ENCODE peak calls at places on chromosomes 2 and 18, in seven cellular contexts. One of them, this sample, is unnamed.

GRCh38 chr2:105858868-105859693 is 114.4 kb downstream of the NCK2 start:
- DNase-seq in activated CD8-positive, alpha-beta memory T cell treated with anti-CD3 and anti-CD28 coated beads for 48 hours: no peak
- DNase-seq in heart left ventricle: no peak
- DNase-seq in DMS153: no peak
- DNase-seq in GM20000: no peak
- DNase-seq in CD8-positive, alpha-beta T cell: no peak
- DNase-seq in HFFc6: no peak
- DNase-seq in this sample: no peak

GRCh38 chr2:160695402-160696060 is 201.9 kb upstream of the RBMS1 start:
- DNase-seq in activated CD8-positive, alpha-beta memory T cell treated with anti-CD3 and anti-CD28 coated beads for 48 hours: no peak
- DNase-seq in heart left ventricle: no peak
- DNase-seq in DMS153: peak; percentile 93
- DNase-seq in GM20000: no peak
- DNase-seq in CD8-positive, alpha-beta T cell: no peak
- DNase-seq in HFFc6: no peak
- DNase-seq in this sample: no peak

GRCh38 chr2:178923546-178923945 is 116.3 kb upstream of the TTN start:
- DNase-seq in activated CD8-positive, alpha-beta memory T cell treated with anti-CD3 and anti-CD28 coated beads for 48 hours: no peak
- DNase-seq in heart left ventricle: no peak
- DNase-seq in DMS153: no peak
- DNase-seq in GM20000: no peak
- DNase-seq in CD8-positive, alpha-beta T cell: no peak
- DNase-seq in HFFc6: no peak
- DNase-seq in this sample: no peak

GRCh38 chr2:15943378-15943851 is 3.1 kb downstream of the MYCN start:
- DNase-seq in activated CD8-positive, alpha-beta memory T cell treated with anti-CD3 and anti-CD28 coated beads for 48 hours: no peak
- DNase-seq in heart left ventricle: no peak
- DNase-seq in DMS153: no peak
- DNase-seq in GM20000: peak; percentile 27
- DNase-seq in CD8-positive, alpha-beta T cell: no peak
- DNase-seq in HFFc6: no peak
- DNase-seq in this sample: no peak

GRCh38 chr2:109647636-109648035 is 33.5 kb downstream of the SOWAHC start:
- DNase-seq in activated CD8-positive, alpha-beta memory T cell treated with anti-CD3 and anti-CD28 coated beads for 48 hours: no peak
- DNase-seq in heart left ventricle: no peak
- DNase-seq in DMS153: no peak
- DNase-seq in GM20000: no peak
- DNase-seq in CD8-positive, alpha-beta T cell: no peak
- DNase-seq in HFFc6: peak; percentile 35
- DNase-seq in this sample: no peak

GRCh38 chr2:224357098-224357901 is 44.6 kb downstream of the FAM124B start:
- DNase-seq in activated CD8-positive, alpha-beta memory T cell treated with anti-CD3 and anti-CD28 coated beads for 48 hours: peak; percentile 6
- DNase-seq in heart left ventricle: no peak
- DNase-seq in DMS153: peak; percentile 26
- DNase-seq in GM20000: peak; percentile 73
- DNase-seq in CD8-positive, alpha-beta T cell: peak; percentile 22
- DNase-seq in HFFc6: peak; percentile 50
- DNase-seq in this sample: peak; percentile 46

GRCh38 chr2:46816846-46817726 is 98.5 kb downstream of the MCFD2 start:
- DNase-seq in activated CD8-positive, alpha-beta memory T cell treated with anti-CD3 and anti-CD28 coated beads for 48 hours: no peak
- DNase-seq in heart left ventricle: no peak
- DNase-seq in DMS153: no peak
- DNase-seq in GM20000: no peak
- DNase-seq in CD8-positive, alpha-beta T cell: no peak
- DNase-seq in HFFc6: no peak
- DNase-seq in this sample: no peak

GRCh38 chr2:159891917-159892691 is 94.1 kb upstream of the CD302 start:
- DNase-seq in activated CD8-positive, alpha-beta memory T cell treated with anti-CD3 and anti-CD28 coated beads for 48 hours: no peak
- DNase-seq in heart left ventricle: no peak
- DNase-seq in DMS153: no peak
- DNase-seq in GM20000: no peak
- DNase-seq in CD8-positive, alpha-beta T cell: no peak
- DNase-seq in HFFc6: peak; percentile 59
- DNase-seq in this sample: no peak

GRCh38 chr2:56132138-56132537 is 51.7 kb upstream of the CCDC85A start:
- DNase-seq in activated CD8-positive, alpha-beta memory T cell treated with anti-CD3 and anti-CD28 coated beads for 48 hours: no peak
- DNase-seq in heart left ventricle: no peak
- DNase-seq in DMS153: peak; percentile 3
- DNase-seq in GM20000: peak; percentile 17
- DNase-seq in CD8-positive, alpha-beta T cell: no peak
- DNase-seq in HFFc6: peak; percentile 43
- DNase-seq in this sample: no peak

GRCh38 chr2:190340369-190340768 is 3.0 kb upstream of the INPP1 start:
- DNase-seq in activated CD8-positive, alpha-beta memory T cell treated with anti-CD3 and anti-CD28 coated beads for 48 hours: no peak
- DNase-seq in heart left ventricle: no peak
- DNase-seq in DMS153: peak; percentile 16
- DNase-seq in GM20000: no peak
- DNase-seq in CD8-positive, alpha-beta T cell: no peak
- DNase-seq in HFFc6: no peak
- DNase-seq in this sample: no peak

GRCh38 chr2:201126308-201127127 is 10.6 kb downstream of the CFLAR start:
- DNase-seq in activated CD8-positive, alpha-beta memory T cell treated with anti-CD3 and anti-CD28 coated beads for 48 hours: no peak
- DNase-seq in heart left ventricle: no peak
- DNase-seq in DMS153: no peak
- DNase-seq in GM20000: no peak
- DNase-seq in CD8-positive, alpha-beta T cell: no peak
- DNase-seq in HFFc6: peak; percentile 32
- DNase-seq in this sample: no peak

GRCh38 chr2:44250376-44250775 is 24.9 kb upstream of the SLC3A1 start:
- DNase-seq in activated CD8-positive, alpha-beta memory T cell treated with anti-CD3 and anti-CD28 coated beads for 48 hours: no peak
- DNase-seq in heart left ventricle: no peak
- DNase-seq in DMS153: no peak
- DNase-seq in GM20000: peak; percentile 22
- DNase-seq in CD8-positive, alpha-beta T cell: no peak
- DNase-seq in HFFc6: no peak
- DNase-seq in this sample: no peak

GRCh38 chr2:112062894-112063293 is 7.8 kb downstream of the TMEM87B start:
- DNase-seq in activated CD8-positive, alpha-beta memory T cell treated with anti-CD3 and anti-CD28 coated beads for 48 hours: no peak
- DNase-seq in heart left ventricle: no peak
- DNase-seq in DMS153: no peak
- DNase-seq in GM20000: no peak
- DNase-seq in CD8-positive, alpha-beta T cell: no peak
- DNase-seq in HFFc6: no peak
- DNase-seq in this sample: no peak

GRCh38 chr2:37635359-37636208 is 35.9 kb downstream of the CDC42EP3 start:
- DNase-seq in activated CD8-positive, alpha-beta memory T cell treated with anti-CD3 and anti-CD28 coated beads for 48 hours: peak; percentile 37
- DNase-seq in heart left ventricle: no peak
- DNase-seq in DMS153: no peak
- DNase-seq in GM20000: no peak
- DNase-seq in CD8-positive, alpha-beta T cell: peak; percentile 52
- DNase-seq in HFFc6: peak; percentile 92
- DNase-seq in this sample: no peak

GRCh38 chr2:45918816-45919655 is 267.6 kb downstream of the PRKCE start:
- DNase-seq in activated CD8-positive, alpha-beta memory T cell treated with anti-CD3 and anti-CD28 coated beads for 48 hours: no peak
- DNase-seq in heart left ventricle: no peak
- DNase-seq in DMS153: peak; percentile 70
- DNase-seq in GM20000: peak; percentile 64
- DNase-seq in CD8-positive, alpha-beta T cell: no peak
- DNase-seq in HFFc6: no peak
- DNase-seq in this sample: no peak

GRCh38 chr2:48459921-48460320 is 70.0 kb upstream of the STON1 start:
- DNase-seq in activated CD8-positive, alpha-beta memory T cell treated with anti-CD3 and anti-CD28 coated beads for 48 hours: no peak
- DNase-seq in heart left ventricle: no peak
- DNase-seq in DMS153: no peak
- DNase-seq in GM20000: no peak
- DNase-seq in CD8-positive, alpha-beta T cell: no peak
- DNase-seq in HFFc6: no peak
- DNase-seq in this sample: no peak

GRCh38 chr2:230902180-230902899 is 22.7 kb downstream of the GPR55 start:
- DNase-seq in activated CD8-positive, alpha-beta memory T cell treated with anti-CD3 and anti-CD28 coated beads for 48 hours: no peak
- DNase-seq in heart left ventricle: peak; percentile 58
- DNase-seq in DMS153: peak; percentile 16
- DNase-seq in GM20000: peak; percentile 75
- DNase-seq in CD8-positive, alpha-beta T cell: peak; percentile 40
- DNase-seq in HFFc6: peak; percentile 55
- DNase-seq in this sample: no peak

GRCh38 chr2:208134928-208135586 is 5.4 kb upstream of the CRYGC start:
- DNase-seq in activated CD8-positive, alpha-beta memory T cell treated with anti-CD3 and anti-CD28 coated beads for 48 hours: peak; percentile 2
- DNase-seq in heart left ventricle: no peak
- DNase-seq in DMS153: no peak
- DNase-seq in GM20000: no peak
- DNase-seq in CD8-positive, alpha-beta T cell: no peak
- DNase-seq in HFFc6: no peak
- DNase-seq in this sample: no peak

GRCh38 chr2:144686518-144687215 is 166.7 kb upstream of the ZEB2 start:
- DNase-seq in activated CD8-positive, alpha-beta memory T cell treated with anti-CD3 and anti-CD28 coated beads for 48 hours: no peak
- DNase-seq in heart left ventricle: no peak
- DNase-seq in DMS153: no peak
- DNase-seq in GM20000: no peak
- DNase-seq in CD8-positive, alpha-beta T cell: no peak
- DNase-seq in HFFc6: no peak
- DNase-seq in this sample: no peak

GRCh38 chr2:29322011-29322410 is 206.8 kb downstream of the CLIP4 start:
- DNase-seq in activated CD8-positive, alpha-beta memory T cell treated with anti-CD3 and anti-CD28 coated beads for 48 hours: no peak
- DNase-seq in heart left ventricle: no peak
- DNase-seq in DMS153: no peak
- DNase-seq in GM20000: no peak
- DNase-seq in CD8-positive, alpha-beta T cell: no peak
- DNase-seq in HFFc6: peak; percentile 11
- DNase-seq in this sample: no peak

GRCh38 chr18:456361-456821 is 44.1 kb downstream of the COLEC12 start:
- DNase-seq in activated CD8-positive, alpha-beta memory T cell treated with anti-CD3 and anti-CD28 coated beads for 48 hours: no peak
- DNase-seq in heart left ventricle: no peak
- DNase-seq in DMS153: no peak
- DNase-seq in GM20000: no peak
- DNase-seq in CD8-positive, alpha-beta T cell: no peak
- DNase-seq in HFFc6: no peak
- DNase-seq in this sample: no peak

GRCh38 chr2:135948642-135949355 is 36.6 kb downstream of the DARS1 start:
- DNase-seq in activated CD8-positive, alpha-beta memory T cell treated with anti-CD3 and anti-CD28 coated beads for 48 hours: no peak
- DNase-seq in heart left ventricle: no peak
- DNase-seq in DMS153: no peak
- DNase-seq in GM20000: peak; percentile 33
- DNase-seq in CD8-positive, alpha-beta T cell: peak; percentile 11
- DNase-seq in HFFc6: peak; percentile 75
- DNase-seq in this sample: no peak

GRCh38 chr2:8608411-8608954 is 73.4 kb upstream of the ID2 start:
- DNase-seq in activated CD8-positive, alpha-beta memory T cell treated with anti-CD3 and anti-CD28 coated beads for 48 hours: no peak
- DNase-seq in heart left ventricle: no peak
- DNase-seq in DMS153: no peak
- DNase-seq in GM20000: no peak
- DNase-seq in CD8-positive, alpha-beta T cell: no peak
- DNase-seq in HFFc6: no peak
- DNase-seq in this sample: no peak

GRCh38 chr2:112749755-112750559 is 14.5 kb downstream of the CKAP2L start:
- DNase-seq in activated CD8-positive, alpha-beta memory T cell treated with anti-CD3 and anti-CD28 coated beads for 48 hours: peak; percentile 59
- DNase-seq in heart left ventricle: peak; percentile 90
- DNase-seq in DMS153: peak; percentile 36
- DNase-seq in GM20000: peak; percentile 72
- DNase-seq in CD8-positive, alpha-beta T cell: peak; percentile 70
- DNase-seq in HFFc6: peak; percentile 72
- DNase-seq in this sample: peak; percentile 73

GRCh38 chr2:165648826-165649225 is 145.2 kb downstream of the GALNT3 start:
- DNase-seq in activated CD8-positive, alpha-beta memory T cell treated with anti-CD3 and anti-CD28 coated beads for 48 hours: no peak
- DNase-seq in heart left ventricle: no peak
- DNase-seq in DMS153: peak; percentile 24
- DNase-seq in GM20000: no peak
- DNase-seq in CD8-positive, alpha-beta T cell: no peak
- DNase-seq in HFFc6: no peak
- DNase-seq in this sample: no peak

GRCh38 chr18:10949655-10950054 is 199.7 kb downstream of the PIEZO2 start:
- DNase-seq in activated CD8-positive, alpha-beta memory T cell treated with anti-CD3 and anti-CD28 coated beads for 48 hours: no peak
- DNase-seq in heart left ventricle: no peak
- DNase-seq in DMS153: no peak
- DNase-seq in GM20000: no peak
- DNase-seq in CD8-positive, alpha-beta T cell: no peak
- DNase-seq in HFFc6: no peak
- DNase-seq in this sample: no peak

GRCh38 chr2:98807221-98807620 is 76.3 kb upstream of the MGAT4A start:
- DNase-seq in activated CD8-positive, alpha-beta memory T cell treated with anti-CD3 and anti-CD28 coated beads for 48 hours: no peak
- DNase-seq in heart left ventricle: no peak
- DNase-seq in DMS153: no peak
- DNase-seq in GM20000: no peak
- DNase-seq in CD8-positive, alpha-beta T cell: no peak
- DNase-seq in HFFc6: no peak
- DNase-seq in this sample: no peak

GRCh38 chr2:101899871-101900270 is 91.9 kb upstream of the IL1R2 start:
- DNase-seq in activated CD8-positive, alpha-beta memory T cell treated with anti-CD3 and anti-CD28 coated beads for 48 hours: no peak
- DNase-seq in heart left ventricle: no peak
- DNase-seq in DMS153: no peak
- DNase-seq in GM20000: no peak
- DNase-seq in CD8-positive, alpha-beta T cell: no peak
- DNase-seq in HFFc6: no peak
- DNase-seq in this sample: no peak

GRCh38 chr2:20582600-20583221 is 68.2 kb downstream of the HS1BP3 start:
- DNase-seq in activated CD8-positive, alpha-beta memory T cell treated with anti-CD3 and anti-CD28 coated beads for 48 hours: no peak
- DNase-seq in heart left ventricle: peak; percentile 40
- DNase-seq in DMS153: no peak
- DNase-seq in GM20000: no peak
- DNase-seq in CD8-positive, alpha-beta T cell: no peak
- DNase-seq in HFFc6: no peak
- DNase-seq in this sample: no peak

GRCh38 chr2:150485871-150486538 is 1.5 kb downstream of the RND3 start:
- DNase-seq in activated CD8-positive, alpha-beta memory T cell treated with anti-CD3 and anti-CD28 coated beads for 48 hours: no peak
- DNase-seq in heart left ventricle: peak; percentile 89
- DNase-seq in DMS153: peak; percentile 61
- DNase-seq in GM20000: no peak
- DNase-seq in CD8-positive, alpha-beta T cell: no peak
- DNase-seq in HFFc6: peak; percentile 74
- DNase-seq in this sample: peak; percentile 67

GRCh38 chr2:179139506-179139905 is 89.6 kb upstream of the CCDC141 start:
- DNase-seq in activated CD8-positive, alpha-beta memory T cell treated with anti-CD3 and anti-CD28 coated beads for 48 hours: no peak
- DNase-seq in heart left ventricle: no peak
- DNase-seq in DMS153: no peak
- DNase-seq in GM20000: no peak
- DNase-seq in CD8-positive, alpha-beta T cell: no peak
- DNase-seq in HFFc6: no peak
- DNase-seq in this sample: no peak